ENCODE peak calls at places on chromosomes 6 and 20, in ten cellular contexts. V, I, Y, R, N, Q, F, E, U and S are unnamed samples.
A peak's percentile ranks its signal among the peaks of the same experiment; 100 is the strongest.

GRCh38 chr20:38789503-38790209 is 15.8 kb upstream of the PPP1R16B start:
- DNase-seq in V (peak; percentile 59), I (no peak), Y (peak; percentile 54), R (no peak), N (no peak), Q (no peak), F (no peak), E (no peak), U (no peak), S (no peak)

GRCh38 chr20:23235173-23236027 is 115.2 kb upstream of the NXT1 start:
- DNase-seq in V (peak; percentile 78), I (no peak), Y (peak; percentile 41), R (peak; percentile 27), N (no peak), Q (peak; percentile 63), F (no peak), E (no peak), U (no peak), S (peak; percentile 66)

GRCh38 chr6:35468980-35469710 is 944 bp downstream of the RPL10A start:
- DNase-seq in V (no peak), I (no peak), Y (no peak), R (no peak), N (peak; percentile 67), Q (no peak), F (no peak), E (no peak), U (no peak), S (no peak)

GRCh38 chr6:134551245-134551960 is 233.5 kb upstream of the SGK1 start:
- DNase-seq in V (peak; percentile 38), I (peak; percentile 72), Y (peak; percentile 92), R (no peak), N (no peak), Q (no peak), F (no peak), E (no peak), U (no peak), S (no peak)

GRCh38 chr6:34143884-34144580 is 1.9 kb downstream of the GRM4 start:
- DNase-seq in V (peak; percentile 58), I (no peak), Y (peak; percentile 13), R (no peak), N (no peak), Q (no peak), F (peak; percentile 33), E (peak; percentile 50), U (peak; percentile 14), S (no peak)

GRCh38 chr20:35575958-35576357 is 34.1 kb downstream of the ERGIC3 start:
- DNase-seq in V (no peak), I (no peak), Y (no peak), R (no peak), N (no peak), Q (peak; percentile 80), F (peak; percentile 27), E (no peak), U (no peak), S (peak; percentile 85)

GRCh38 chr20:13430346-13431002 is 208.3 kb downstream of the TASP1 start:
- DNase-seq in V (peak; percentile 35), I (no peak), Y (peak; percentile 85), R (peak; percentile 6), N (no peak), Q (no peak), F (no peak), E (no peak), U (peak; percentile 1), S (no peak)

GRCh38 chr6:1562171-1562955 is 47.4 kb upstream of the FOXC1 start:
- DNase-seq in V (no peak), I (no peak), Y (no peak), R (no peak), N (no peak), Q (no peak), F (no peak), E (no peak), U (no peak), S (no peak)

GRCh38 chr6:41733707-41734665 is 1.4 kb downstream of the TFEB start:
- DNase-seq in V (peak; percentile 75), I (no peak), Y (peak; percentile 67), R (peak; percentile 65), N (peak; percentile 94), Q (peak; percentile 91), F (peak; percentile 72), E (peak; percentile 67), U (peak; percentile 39), S (peak; percentile 77)

GRCh38 chr6:142805042-142805441 is 139.9 kb downstream of the HIVEP2 start:
- DNase-seq in V (no peak), I (no peak), Y (no peak), R (no peak), N (no peak), Q (no peak), F (no peak), E (no peak), U (no peak), S (no peak)

GRCh38 chr6:69138173-69138572 is 503.1 kb downstream of the ADGRB3 start:
- DNase-seq in V (no peak), I (no peak), Y (peak; percentile 54), R (no peak), N (no peak), Q (no peak), F (no peak), E (no peak), U (no peak), S (no peak)

GRCh38 chr20:37907677-37908397 is 4.9 kb downstream of the VSTM2L start:
- DNase-seq in V (peak; percentile 72), I (peak; percentile 58), Y (peak; percentile 92), R (no peak), N (no peak), Q (no peak), F (no peak), E (no peak), U (no peak), S (no peak)

GRCh38 chr6:156912431-156912830 is 135.3 kb downstream of the ARID1B start:
- DNase-seq in V (no peak), I (no peak), Y (no peak), R (no peak), N (no peak), Q (no peak), F (no peak), E (no peak), U (no peak), S (no peak)

GRCh38 chr6:159969204-159969912 is 476 bp downstream of the IGF2R start:
- DNase-seq in V (no peak), I (no peak), Y (peak; percentile 29), R (peak; percentile 19), N (no peak), Q (peak; percentile 62), F (no peak), E (peak; percentile 7), U (no peak), S (peak; percentile 31)

GRCh38 chr6:136012198-136012884 is 160.8 kb downstream of the PDE7B start:
- DNase-seq in V (no peak), I (peak; percentile 90), Y (peak; percentile 97), R (no peak), N (no peak), Q (no peak), F (no peak), E (no peak), U (no peak), S (no peak)

GRCh38 chr6:43172127-43173007 is 1.3 kb downstream of the SRF start:
- DNase-seq in V (peak; percentile 24), I (no peak), Y (peak; percentile 36), R (peak; percentile 54), N (peak; percentile 8), Q (peak; percentile 66), F (peak; percentile 16), E (peak; percentile 35), U (no peak), S (peak; percentile 39)

GRCh38 chr6:82989891-82990290 is 75.8 kb downstream of the UBE3D start:
- DNase-seq in V (no peak), I (no peak), Y (no peak), R (no peak), N (no peak), Q (no peak), F (no peak), E (no peak), U (no peak), S (no peak)